ENCODE peak calls at places on chromosome 14, in six cellular contexts. One of them, this sample, is unnamed.

GRCh38 chr14:60328588-60328987 is 79.6 kb downstream of the PPM1A start:
- DNase-seq in trophoblast cell: no peak
- DNase-seq in mesendoderm: peak; percentile 66
- DNase-seq in neuronal stem cell: no peak
- DNase-seq in H1: no peak
- DNase-seq in IMR-90: no peak
- DNase-seq in this sample: no peak

GRCh38 chr14:80152763-80153162 is 58.5 kb downstream of the DIO2 start:
- DNase-seq in mesendoderm: no peak
- DNase-seq in H1: no peak
- DNase-seq in neuronal stem cell: no peak
- DNase-seq in trophoblast cell: no peak
- DNase-seq in IMR-90: no peak
- DNase-seq in this sample: no peak

GRCh38 chr14:101224356-101225115 is 321.0 kb upstream of the RTL1 start:
- DNase-seq in neuronal stem cell: no peak
- DNase-seq in trophoblast cell: no peak
- DNase-seq in mesendoderm: no peak
- DNase-seq in IMR-90: no peak
- DNase-seq in H1: peak; percentile 45
- DNase-seq in this sample: no peak

GRCh38 chr14:52551696-52552062 is 626 bp downstream of the TXNDC16 start:
- DNase-seq in H1: no peak
- DNase-seq in neuronal stem cell: peak; percentile 17
- DNase-seq in trophoblast cell: no peak
- DNase-seq in IMR-90: peak; percentile 39
- DNase-seq in mesendoderm: no peak
- DNase-seq in this sample: peak; percentile 55

GRCh38 chr14:79018846-79019245 is 848.7 kb downstream of the NRXN3 start:
- DNase-seq in IMR-90: peak; percentile 82
- DNase-seq in trophoblast cell: no peak
- DNase-seq in H1: no peak
- DNase-seq in neuronal stem cell: no peak
- DNase-seq in mesendoderm: no peak
- DNase-seq in this sample: peak; percentile 39

GRCh38 chr14:67674480-67675218 is at the start of gene VTI1B:
- DNase-seq in IMR-90: peak; percentile 65
- DNase-seq in H1: peak; percentile 89
- DNase-seq in trophoblast cell: peak; percentile 68
- DNase-seq in neuronal stem cell: peak; percentile 81
- DNase-seq in mesendoderm: peak; percentile 91
- DNase-seq in this sample: peak; percentile 82

GRCh38 chr14:63759454-63759853 is 31.6 kb upstream of the SGPP1 start:
- DNase-seq in neuronal stem cell: no peak
- DNase-seq in trophoblast cell: no peak
- DNase-seq in mesendoderm: no peak
- DNase-seq in IMR-90: peak; percentile 7
- DNase-seq in H1: no peak
- DNase-seq in this sample: no peak

GRCh38 chr14:104647467-104648063 is 41.9 kb upstream of the INF2 start:
- DNase-seq in H1: no peak
- DNase-seq in mesendoderm: no peak
- DNase-seq in IMR-90: no peak
- DNase-seq in neuronal stem cell: no peak
- DNase-seq in trophoblast cell: no peak
- DNase-seq in this sample: no peak

GRCh38 chr14:104870368-104871144 is 5.5 kb downstream of the CEP170B start:
- DNase-seq in H1: peak; percentile 81
- DNase-seq in trophoblast cell: no peak
- DNase-seq in IMR-90: no peak
- DNase-seq in mesendoderm: peak; percentile 27
- DNase-seq in neuronal stem cell: no peak
- DNase-seq in this sample: no peak

GRCh38 chr14:38125484-38125912 is 82.2 kb upstream of the SSTR1 start:
- DNase-seq in IMR-90: no peak
- DNase-seq in neuronal stem cell: no peak
- DNase-seq in trophoblast cell: no peak
- DNase-seq in H1: no peak
- DNase-seq in mesendoderm: no peak
- DNase-seq in this sample: no peak

GRCh38 chr14:100593751-100594624 is 6.8 kb upstream of the BEGAIN start:
- DNase-seq in H1: no peak
- DNase-seq in IMR-90: no peak
- DNase-seq in mesendoderm: no peak
- DNase-seq in trophoblast cell: no peak
- DNase-seq in neuronal stem cell: no peak
- DNase-seq in this sample: no peak

GRCh38 chr14:96484391-96484790 is 17.8 kb upstream of the PAPOLA start:
- DNase-seq in neuronal stem cell: no peak
- DNase-seq in mesendoderm: no peak
- DNase-seq in trophoblast cell: no peak
- DNase-seq in IMR-90: no peak
- DNase-seq in H1: no peak
- DNase-seq in this sample: no peak

GRCh38 chr14:105138021-105138541 is 30.5 kb downstream of the JAG2 start:
- DNase-seq in trophoblast cell: no peak
- DNase-seq in H1: no peak
- DNase-seq in neuronal stem cell: no peak
- DNase-seq in IMR-90: no peak
- DNase-seq in mesendoderm: no peak
- DNase-seq in this sample: no peak

GRCh38 chr14:38207830-38208815 is at the start of gene SSTR1:
- DNase-seq in IMR-90: no peak
- DNase-seq in neuronal stem cell: peak; percentile 18
- DNase-seq in trophoblast cell: no peak
- DNase-seq in H1: peak; percentile 71
- DNase-seq in mesendoderm: no peak
- DNase-seq in this sample: peak; percentile 45

GRCh38 chr14:63896278-63896720 is 43.5 kb downstream of the SYNE2 start:
- DNase-seq in trophoblast cell: peak; percentile 63
- DNase-seq in H1: no peak
- DNase-seq in mesendoderm: no peak
- DNase-seq in neuronal stem cell: no peak
- DNase-seq in IMR-90: peak; percentile 71
- DNase-seq in this sample: peak; percentile 36

GRCh38 chr14:105817971-105818711 is 291.8 kb downstream of the TMEM121 start:
- DNase-seq in IMR-90: no peak
- DNase-seq in trophoblast cell: no peak
- DNase-seq in mesendoderm: no peak
- DNase-seq in neuronal stem cell: no peak
- DNase-seq in H1: no peak
- DNase-seq in this sample: no peak

GRCh38 chr14:85587152-85587697 is 57.3 kb downstream of the FLRT2 start:
- DNase-seq in H1: no peak
- DNase-seq in mesendoderm: no peak
- DNase-seq in IMR-90: peak; percentile 63
- DNase-seq in neuronal stem cell: no peak
- DNase-seq in trophoblast cell: no peak
- DNase-seq in this sample: peak; percentile 75

GRCh38 chr14:92546347-92547053 is 32.9 kb downstream of the RIN3 start:
- DNase-seq in mesendoderm: no peak
- DNase-seq in H1: no peak
- DNase-seq in trophoblast cell: no peak
- DNase-seq in IMR-90: peak; percentile 82
- DNase-seq in neuronal stem cell: no peak
- DNase-seq in this sample: peak; percentile 95

GRCh38 chr14:95260537-95261440 is 58.9 kb downstream of the CLMN start:
- DNase-seq in trophoblast cell: no peak
- DNase-seq in H1: no peak
- DNase-seq in IMR-90: peak; percentile 39
- DNase-seq in neuronal stem cell: no peak
- DNase-seq in mesendoderm: no peak
- DNase-seq in this sample: peak; percentile 68

GRCh38 chr14:59868021-59868420 is 2.6 kb downstream of the RTN1 start:
- DNase-seq in H1: no peak
- DNase-seq in trophoblast cell: no peak
- DNase-seq in mesendoderm: no peak
- DNase-seq in IMR-90: no peak
- DNase-seq in neuronal stem cell: no peak
- DNase-seq in this sample: no peak

GRCh38 chr14:21300892-21301291 is 21.0 kb downstream of the RPGRIP1 start:
- DNase-seq in H1: peak; percentile 77
- DNase-seq in neuronal stem cell: peak; percentile 24
- DNase-seq in mesendoderm: peak; percentile 40
- DNase-seq in trophoblast cell: no peak
- DNase-seq in IMR-90: no peak
- DNase-seq in this sample: no peak

GRCh38 chr14:51310453-51311074 is 70.5 kb downstream of the TMX1 start:
- DNase-seq in mesendoderm: no peak
- DNase-seq in H1: no peak
- DNase-seq in IMR-90: peak; percentile 77
- DNase-seq in trophoblast cell: no peak
- DNase-seq in neuronal stem cell: no peak
- DNase-seq in this sample: peak; percentile 67

GRCh38 chr14:99968156-99968920 is 96.9 kb upstream of the EVL start:
- DNase-seq in mesendoderm: no peak
- DNase-seq in trophoblast cell: no peak
- DNase-seq in neuronal stem cell: no peak
- DNase-seq in IMR-90: peak; percentile 92
- DNase-seq in H1: no peak
- DNase-seq in this sample: peak; percentile 65

GRCh38 chr14:67759916-67760315 is 56.5 kb downstream of the ZFYVE26 start:
- DNase-seq in H1: no peak
- DNase-seq in mesendoderm: no peak
- DNase-seq in trophoblast cell: no peak
- DNase-seq in neuronal stem cell: no peak
- DNase-seq in IMR-90: no peak
- DNase-seq in this sample: no peak

GRCh38 chr14:22829661-22830328 is at the start of gene MRPL52:
- DNase-seq in trophoblast cell: peak; percentile 82
- DNase-seq in H1: peak; percentile 80
- DNase-seq in mesendoderm: peak; percentile 91
- DNase-seq in neuronal stem cell: no peak
- DNase-seq in IMR-90: peak; percentile 87
- DNase-seq in this sample: peak; percentile 88
- H2BK5ac ChIP-seq in trophoblast cell: peak within 1 kb of the TSS; percentile 64
- H2BK5ac ChIP-seq in H1: peak within 1 kb of the TSS; percentile 37
- H2BK5ac ChIP-seq in mesendoderm: peak within 1 kb of the TSS; percentile 81
- H2BK5ac ChIP-seq in neuronal stem cell: no peak within 1 kb of the TSS
- H2BK5ac ChIP-seq in IMR-90: peak within 1 kb of the TSS; percentile 91
- H2BK5ac ChIP-seq in this sample: peak within 1 kb of the TSS; percentile 94

DNA sequence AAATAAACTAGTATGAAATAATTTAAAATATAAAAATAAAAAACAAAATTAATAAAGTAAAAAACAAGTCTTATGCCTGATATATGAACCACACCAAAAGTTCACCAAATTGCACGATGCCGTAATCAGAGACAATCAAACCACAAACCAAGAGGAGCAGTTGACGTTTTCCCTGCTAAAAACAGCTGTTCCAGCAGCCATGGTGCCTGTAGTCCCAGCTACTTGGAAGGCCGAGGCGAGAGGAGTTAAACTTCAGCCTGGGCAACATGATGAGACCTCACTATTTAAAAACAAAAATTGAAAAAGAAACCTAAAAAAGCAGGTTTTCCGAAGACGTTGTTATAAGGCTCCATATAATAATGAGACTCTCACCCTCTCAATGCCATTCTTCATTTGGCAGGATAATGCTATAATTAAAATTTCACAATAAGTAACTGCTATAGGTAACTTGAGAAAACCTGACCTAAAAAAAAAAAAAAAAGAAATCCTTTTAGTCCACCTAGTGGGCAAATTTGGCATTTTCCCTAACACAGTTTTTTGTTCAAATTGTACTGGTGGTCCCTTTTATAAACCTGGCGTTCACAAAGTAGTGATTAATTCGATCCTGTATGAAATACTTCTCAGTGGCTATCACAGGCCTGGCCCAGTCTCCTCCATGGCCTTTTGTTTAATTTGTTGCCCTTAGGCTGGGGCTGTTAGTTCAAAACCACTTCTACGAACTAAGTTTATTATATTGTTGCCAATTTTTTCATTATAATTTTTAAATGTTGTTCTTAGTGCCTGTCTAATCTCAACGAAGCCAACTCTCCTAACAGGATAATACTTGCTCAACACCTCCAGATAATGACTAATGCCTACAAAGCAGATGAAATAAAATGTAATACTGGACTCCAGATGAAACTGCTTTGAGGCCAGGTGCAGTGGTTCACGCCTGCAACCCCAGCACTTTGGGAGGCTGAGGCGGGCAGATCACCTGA is 62.1 kb downstream of the TNFAIP2 start:
- DNase-seq in IMR-90: peak; percentile 38
- DNase-seq in trophoblast cell: no peak
- DNase-seq in mesendoderm: peak; percentile 57
- DNase-seq in neuronal stem cell: peak; percentile 51
- DNase-seq in H1: no peak
- DNase-seq in this sample: peak; percentile 56
- H3K4me3 ChIP-seq in IMR-90: no peak overlapping the region
- H3K4me3 ChIP-seq in trophoblast cell: no peak overlapping the region
- H3K4me3 ChIP-seq in mesendoderm: no peak overlapping the region
- H3K4me3 ChIP-seq in neuronal stem cell: no peak overlapping the region
- H3K4me3 ChIP-seq in H1: no peak overlapping the region
- H3K4me3 ChIP-seq in this sample: no peak overlapping the region

DNA sequence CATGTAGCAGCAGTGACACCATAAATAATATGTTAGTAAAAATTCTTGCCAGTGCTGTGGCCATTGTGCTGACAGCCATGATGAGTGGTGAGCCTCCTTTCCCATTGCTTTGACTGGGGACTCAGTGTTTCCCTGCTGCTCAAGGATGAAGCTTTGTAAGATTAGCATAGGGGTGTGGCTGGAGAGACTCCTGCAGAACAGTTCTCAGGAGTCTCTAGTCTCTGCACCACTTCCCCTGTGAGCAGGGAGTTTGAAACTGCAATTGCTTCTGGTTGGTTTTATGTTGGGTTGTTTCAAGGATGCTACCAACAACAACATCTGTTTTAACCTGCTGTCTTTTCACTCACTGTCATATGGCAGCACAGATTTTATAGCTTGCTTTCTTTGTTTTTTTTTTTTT is 41.4 kb downstream of the ZC3H14 start:
- DNase-seq in mesendoderm: no peak
- DNase-seq in IMR-90: no peak
- DNase-seq in trophoblast cell: no peak
- DNase-seq in H1: no peak
- DNase-seq in neuronal stem cell: no peak
- DNase-seq in this sample: no peak
- H2BK5ac ChIP-seq in mesendoderm: no peak overlapping the region
- H2BK5ac ChIP-seq in IMR-90: no peak overlapping the region
- H2BK5ac ChIP-seq in trophoblast cell: no peak overlapping the region
- H2BK5ac ChIP-seq in H1: no peak overlapping the region
- H2BK5ac ChIP-seq in neuronal stem cell: no peak overlapping the region
- H2BK5ac ChIP-seq in this sample: no peak overlapping the region

GRCh38 chr14:37019488-37019887 is 152.9 kb downstream of the SLC25A21 start:
- DNase-seq in mesendoderm: no peak
- DNase-seq in trophoblast cell: no peak
- DNase-seq in neuronal stem cell: no peak
- DNase-seq in IMR-90: no peak
- DNase-seq in H1: no peak
- DNase-seq in this sample: no peak

GRCh38 chr14:37013116-37013515 is 159.3 kb downstream of the SLC25A21 start:
- DNase-seq in mesendoderm: no peak
- DNase-seq in IMR-90: no peak
- DNase-seq in trophoblast cell: no peak
- DNase-seq in H1: no peak
- DNase-seq in neuronal stem cell: no peak
- DNase-seq in this sample: no peak

GRCh38 chr14:37024166-37024565 is 148.2 kb downstream of the SLC25A21 start:
- DNase-seq in neuronal stem cell: no peak
- DNase-seq in IMR-90: no peak
- DNase-seq in trophoblast cell: no peak
- DNase-seq in H1: no peak
- DNase-seq in mesendoderm: no peak
- DNase-seq in this sample: no peak

GRCh38 chr14:37021406-37021805 is 151.0 kb downstream of the SLC25A21 start:
- DNase-seq in mesendoderm: no peak
- DNase-seq in neuronal stem cell: no peak
- DNase-seq in trophoblast cell: no peak
- DNase-seq in H1: no peak
- DNase-seq in IMR-90: no peak
- DNase-seq in this sample: no peak

GRCh38 chr14:37018571-37019240 is 153.7 kb downstream of the SLC25A21 start:
- DNase-seq in neuronal stem cell: no peak
- DNase-seq in IMR-90: no peak
- DNase-seq in mesendoderm: no peak
- DNase-seq in trophoblast cell: no peak
- DNase-seq in H1: no peak
- DNase-seq in this sample: no peak
- H3K4me3 ChIP-seq in neuronal stem cell: no peak overlapping the region
- H3K4me3 ChIP-seq in IMR-90: no peak overlapping the region
- H3K4me3 ChIP-seq in mesendoderm: no peak overlapping the region
- H3K4me3 ChIP-seq in trophoblast cell: no peak overlapping the region
- H3K4me3 ChIP-seq in H1: no peak overlapping the region
- H3K4me3 ChIP-seq in this sample: no peak overlapping the region